ENCODE peak calls at places on chromosome 3, in nine cellular contexts. I is pancreas, S is mammary epithelial cell, F is A549, L is bronchial epithelial cell, H is MCF 10A, W is GM13976, P is thoracic aorta, X is right atrium auricular region. B is an unnamed sample.

GRCh38 chr3:46695177-46695961 is 1.9 kb upstream of the ALS2CL start:
- DNase-seq in S (no peak), F (peak), P (no peak), X (peak), H (peak), I (no peak), L (peak), W (peak), B (peak)

GRCh38 chr3:171565133-171565532 is 104.9 kb upstream of the TNIK start:
- DNase-seq in I (no peak), L (no peak), P (no peak), W (no peak), S (no peak), X (no peak), H (no peak), F (no peak), B (no peak)

GRCh38 chr3:13846716-13847570 is 32.9 kb downstream of the WNT7A start:
- DNase-seq in W (no peak), S (no peak), F (no peak), H (no peak), P (no peak), I (no peak), X (no peak), L (no peak), B (no peak)

GRCh38 chr3:117131259-117131658 is 421.7 kb downstream of the TUSC7 start:
- DNase-seq in F (no peak), P (no peak), S (no peak), H (no peak), L (no peak), I (peak), X (no peak), W (no peak), B (peak)

GRCh38 chr3:50154476-50154839 is 666 bp upstream of the SEMA3F start:
- DNase-seq in S (no peak), X (no peak), F (no peak), W (peak), I (no peak), L (no peak), H (no peak), P (no peak), B (no peak)

GRCh38 chr3:54954019-54954418 is 26.2 kb upstream of the LRTM1 start:
- DNase-seq in H (peak), P (no peak), L (peak), I (no peak), W (no peak), F (no peak), S (peak), X (no peak), B (peak)

GRCh38 chr3:56144792-56145191 is 323.5 kb downstream of the ERC2 start:
- DNase-seq in X (no peak), P (no peak), I (no peak), W (no peak), H (no peak), F (no peak), L (no peak), S (no peak), B (no peak)

GRCh38 chr3:64454179-64454578 is 228.9 kb upstream of the PRICKLE2 start:
- DNase-seq in X (no peak), I (no peak), H (peak), F (no peak), W (no peak), S (no peak), P (no peak), L (peak), B (no peak)

GRCh38 chr3:71031914-71032521 is 551.5 kb downstream of the FOXP1 start:
- DNase-seq in I (peak), F (no peak), P (no peak), S (no peak), L (no peak), H (no peak), W (no peak), X (no peak), B (no peak)

GRCh38 chr3:158920375-158920774 is 118.5 kb downstream of the MFSD1 start:
- DNase-seq in P (no peak), S (peak), X (no peak), W (no peak), F (no peak), L (peak), H (peak), I (no peak), B (no peak)

GRCh38 chr3:192812736-192813383 is 85.5 kb upstream of the FGF12 start:
- DNase-seq in W (no peak), X (no peak), I (no peak), H (peak), F (peak), S (peak), P (no peak), L (peak), B (no peak)

GRCh38 chr3:174955513-174956001 is 96.4 kb downstream of the NAALADL2 start:
- DNase-seq in P (no peak), X (no peak), W (no peak), I (no peak), S (peak), L (peak), H (peak), F (peak), B (no peak)

GRCh38 chr3:52104664-52105281 is 48.4 kb upstream of the DUSP7 start:
- DNase-seq in L (no peak), S (no peak), W (no peak), I (no peak), X (no peak), F (no peak), P (no peak), H (no peak), B (no peak)

GRCh38 chr3:12175844-12176453 is 17.2 kb upstream of the TIMP4 start:
- DNase-seq in L (peak), X (peak), I (peak), F (peak), P (no peak), H (peak), S (no peak), W (peak), B (peak)

GRCh38 chr3:167110906-167111305 is 269.2 kb downstream of the ZBBX start:
- DNase-seq in X (no peak), H (peak), I (no peak), P (no peak), F (peak), W (no peak), S (peak), L (peak), B (no peak)

GRCh38 chr3:190183121-190183520 is 62.4 kb upstream of the P3H2 start:
- DNase-seq in S (peak), L (peak), F (peak), I (no peak), W (peak), P (no peak), H (peak), X (no peak), B (no peak)

GRCh38 chr3:135966875-135967274 is 1.3 kb downstream of the PPP2R3A start:
- DNase-seq in L (no peak), P (no peak), S (no peak), I (no peak), X (no peak), H (no peak), W (no peak), F (no peak), B (no peak)

GRCh38 chr3:133830071-133830470 is 24.5 kb downstream of the SRPRB start:
- DNase-seq in F (no peak), P (no peak), L (no peak), H (no peak), I (no peak), X (no peak), W (no peak), S (no peak), B (no peak)

GRCh38 chr3:53817809-53818208 is 28.4 kb downstream of the CHDH start:
- DNase-seq in F (no peak), S (no peak), W (no peak), X (no peak), P (no peak), H (no peak), L (no peak), I (no peak), B (no peak)

GRCh38 chr3:37997791-37998370 is 7.3 kb downstream of the VILL start:
- DNase-seq in X (no peak), W (no peak), F (no peak), H (no peak), P (no peak), S (no peak), L (no peak), I (peak), B (no peak)

GRCh38 chr3:58353722-58354553 is 21.2 kb downstream of the PXK start:
- DNase-seq in S (no peak), L (no peak), F (no peak), X (peak), W (no peak), H (no peak), P (no peak), I (no peak), B (no peak)

GRCh38 chr3:36540898-36541518 is 160.7 kb downstream of the STAC start:
- DNase-seq in I (no peak), P (no peak), L (peak), S (peak), W (no peak), X (no peak), F (peak), H (peak), B (peak)

GRCh38 chr3:40677321-40677720 is 152.6 kb downstream of the ZNF621 start:
- DNase-seq in F (no peak), L (no peak), X (no peak), P (no peak), I (no peak), H (no peak), W (no peak), S (no peak), B (no peak)

GRCh38 chr3:152769523-152769922 is 65.4 kb upstream of the P2RY1 start:
- DNase-seq in L (peak), H (peak), I (no peak), P (no peak), S (no peak), X (no peak), F (no peak), W (peak), B (no peak)

GRCh38 chr3:52121459-52121795 is 32.8 kb downstream of the POC1A start:
- DNase-seq in I (no peak), L (no peak), F (no peak), P (no peak), H (no peak), W (peak), S (no peak), X (peak), B (no peak)

GRCh38 chr3:1179116-1179515 is 86.3 kb downstream of the CNTN6 start:
- DNase-seq in P (no peak), X (no peak), S (no peak), F (no peak), I (no peak), L (no peak), H (no peak), W (no peak), B (no peak)

GRCh38 chr3:153463895-153464294 is 301.9 kb downstream of the RAP2B start:
- DNase-seq in H (no peak), I (no peak), X (no peak), P (no peak), W (peak), F (no peak), S (no peak), L (no peak), B (no peak)

GRCh38 chr3:109356442-109357155 is 19.3 kb upstream of the DPPA4 start:
- DNase-seq in I (no peak), L (no peak), X (no peak), W (no peak), H (no peak), S (no peak), F (no peak), P (no peak), B (no peak)

GRCh38 chr3:42855547-42856380 is 19.9 kb downstream of the CYP8B1 start:
- DNase-seq in P (no peak), I (no peak), L (no peak), W (no peak), F (no peak), X (peak), S (no peak), H (no peak), B (no peak)

GRCh38 chr3:126895178-126896066 is 87.5 kb upstream of the PLXNA1 start:
- DNase-seq in H (peak), L (peak), P (peak), F (peak), X (peak), W (no peak), S (peak), I (no peak), B (no peak)

GRCh38 chr3:31399270-31399669 is 133.5 kb upstream of the STT3B start:
- DNase-seq in L (no peak), H (no peak), S (no peak), I (no peak), P (no peak), F (no peak), W (no peak), X (no peak), B (no peak)

GRCh38 chr3:36557708-36558100 is 177.4 kb downstream of the STAC start:
- DNase-seq in F (no peak), H (no peak), W (no peak), X (no peak), L (no peak), P (no peak), I (no peak), S (no peak), B (no peak)

GRCh38 chr3:53166781-53167291 is 5.8 kb downstream of the PRKCD start:
- DNase-seq in P (no peak), L (no peak), F (no peak), S (peak), H (no peak), I (no peak), W (no peak), X (peak), B (no peak)

GRCh38 chr3:13884851-13885703 is 5.2 kb upstream of the WNT7A start:
- DNase-seq in I (no peak), P (no peak), F (no peak), H (peak), X (peak), S (peak), L (peak), W (peak), B (peak)

GRCh38 chr3:3847994-3848970 is 49.1 kb downstream of the LRRN1 start:
- DNase-seq in X (no peak), S (no peak), W (no peak), P (no peak), H (no peak), L (no peak), F (no peak), I (no peak), B (peak)

GRCh38 chr3:176931991-176932390 is 265.3 kb downstream of the TBL1XR1 start:
- DNase-seq in I (no peak), L (no peak), F (no peak), P (no peak), W (no peak), X (no peak), H (no peak), S (no peak), B (no peak)

GRCh38 chr3:161295325-161295724 is 74.2 kb downstream of the NMD3 start:
- DNase-seq in P (no peak), I (no peak), S (peak), L (no peak), X (no peak), W (no peak), F (no peak), H (no peak), B (no peak)

GRCh38 chr3:45079715-45080114 is 53.6 kb downstream of the CLEC3B start:
- DNase-seq in X (no peak), L (no peak), S (no peak), P (no peak), F (no peak), H (no peak), I (no peak), W (no peak), B (no peak)

GRCh38 chr3:14598143-14598569 is 53.4 kb upstream of the CCDC174 start:
- DNase-seq in S (peak), I (no peak), W (peak), X (no peak), L (peak), P (no peak), F (peak), H (peak), B (no peak)

GRCh38 chr3:31066999-31067398 is 172.5 kb upstream of the GADL1 start:
- DNase-seq in P (no peak), I (no peak), L (peak), S (peak), W (no peak), H (peak), F (no peak), X (peak), B (no peak)

GRCh38 chr3:9916734-9917680 is at the start of gene IL17RC:
- DNase-seq in W (no peak), P (peak), F (peak), I (peak), X (peak), S (peak), L (peak), H (peak), B (peak)

GRCh38 chr3:9914559-9915251 is 2.2 kb upstream of the IL17RC start:
- DNase-seq in H (no peak), X (no peak), F (no peak), L (no peak), S (no peak), W (no peak), I (no peak), P (no peak), B (no peak)

GRCh38 chr3:9916346-9916733 is 558 bp upstream of the IL17RC start:
- DNase-seq in X (no peak), H (no peak), I (no peak), S (no peak), P (no peak), L (peak), F (no peak), W (no peak), B (no peak)

GRCh38 chr3:9914011-9914410 is 2.9 kb upstream of the IL17RC start:
- DNase-seq in I (no peak), S (no peak), X (no peak), P (no peak), H (no peak), F (no peak), W (no peak), L (no peak), B (no peak)

GRCh38 chr3:9915252-9916141 is 1.4 kb upstream of the IL17RC start:
- DNase-seq in S (no peak), P (no peak), I (peak), W (peak), L (peak), F (no peak), X (peak), H (no peak), B (peak)
- TF ChIP-seq CTCF in S (no peak), P (peak), I (no peak), W (peak), L (peak), F (no peak), X (no peak), H (no peak), B (peak)

GRCh38 chr3:196489747-196490146 is 13.8 kb downstream of the RNF168 start:
- DNase-seq in L (no peak), P (no peak), S (no peak), X (no peak), F (no peak), I (no peak), W (no peak), H (no peak), B (no peak)

GRCh38 chr3:196492080-196492479 is 11.5 kb downstream of the RNF168 start:
- DNase-seq in I (no peak), S (no peak), P (no peak), W (no peak), X (no peak), L (no peak), H (no peak), F (no peak), B (no peak)

DNA sequence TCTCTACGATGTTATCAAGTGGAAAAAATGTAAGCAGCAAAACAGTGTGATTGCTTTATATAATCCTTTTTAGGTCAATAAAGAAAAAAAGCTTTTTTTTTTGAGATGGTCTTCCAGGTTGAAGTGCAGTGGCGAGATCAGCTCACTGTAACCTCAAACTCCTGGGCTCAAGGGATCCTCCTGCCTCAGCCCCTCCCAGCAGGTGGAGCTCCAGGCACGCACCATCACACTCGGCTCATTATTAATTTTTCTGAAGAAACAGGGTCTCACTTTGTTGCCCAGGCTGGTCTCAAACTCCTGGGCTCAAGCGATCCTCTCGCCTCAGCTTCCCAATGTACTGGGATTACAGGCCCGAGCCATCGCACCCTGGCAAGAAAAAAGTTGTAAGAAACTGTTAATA is 17.3 kb downstream of the RNF168 start:
- DNase-seq in W (no peak), S (no peak), F (no peak), H (peak), I (no peak), P (no peak), L (peak), X (no peak), B (no peak)
- TF ChIP-seq CTCF in W (peak), S (peak), F (peak), H (peak), I (no peak), P (no peak), L (peak), X (peak), B (no peak)

GRCh38 chr3:16871915-16872842 is 12.6 kb upstream of the PLCL2 start:
- DNase-seq in S (no peak), L (peak), H (peak), P (no peak), X (no peak), W (no peak), F (no peak), I (no peak), B (no peak)
- TF ChIP-seq CTCF in S (no peak), L (no peak), H (no peak), P (no peak), X (no peak), W (no peak), F (no peak), I (no peak), B (no peak)

GRCh38 chr3:62559831-62560445 is 186.6 kb upstream of the FEZF2 start:
- DNase-seq in L (peak), P (no peak), H (peak), I (no peak), S (no peak), X (no peak), F (peak), W (no peak), B (no peak)
- TF ChIP-seq CTCF in L (peak), P (peak), H (peak), I (no peak), S (peak), X (no peak), F (peak), W (peak), B (no peak)

GRCh38 chr3:107842940-107843339 is 247.9 kb downstream of the CD47 start:
- DNase-seq in L (no peak), X (no peak), I (no peak), W (no peak), P (no peak), F (no peak), H (no peak), S (no peak), B (no peak)

GRCh38 chr3:107845355-107846281 is 245.2 kb downstream of the CD47 start:
- DNase-seq in F (no peak), H (no peak), X (no peak), S (peak), L (peak), P (no peak), I (no peak), W (no peak), B (no peak)

GRCh38 chr3:107847791-107848190 is 243.0 kb downstream of the CD47 start:
- DNase-seq in L (no peak), I (no peak), S (no peak), H (no peak), W (no peak), P (no peak), X (no peak), F (no peak), B (no peak)

GRCh38 chr3:107848516-107848915 is 242.3 kb downstream of the CD47 start:
- DNase-seq in H (no peak), W (no peak), F (no peak), X (no peak), S (no peak), P (no peak), L (no peak), I (no peak), B (no peak)

DNA sequence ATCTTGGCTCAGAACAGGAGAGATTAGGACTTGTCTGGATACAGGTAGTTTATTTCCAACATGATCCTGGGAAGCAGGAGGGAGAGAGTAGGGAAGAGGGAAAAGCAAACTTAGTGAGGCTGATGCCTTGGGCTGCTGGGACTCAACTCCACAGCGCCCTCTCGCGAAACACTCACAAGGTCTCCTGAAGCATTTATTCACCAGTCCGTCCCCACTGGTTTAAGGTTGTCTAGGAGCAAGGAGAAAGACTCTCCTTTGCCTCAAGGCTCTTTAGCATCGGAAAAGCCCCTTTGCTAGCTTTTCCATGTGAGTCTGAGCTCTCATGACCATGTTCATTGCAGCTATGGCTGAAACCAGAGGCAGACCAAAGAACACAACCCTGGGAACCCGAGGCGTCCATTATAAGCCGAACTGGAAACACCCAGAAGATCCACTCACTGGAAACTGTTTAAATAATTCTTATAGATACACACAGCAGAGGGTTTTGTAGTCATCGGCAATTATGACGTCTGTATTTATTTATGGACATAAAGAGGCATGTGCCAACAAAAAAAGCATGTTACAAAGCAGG is 244.5 kb downstream of the CD47 start:
- DNase-seq in L (peak), F (peak), W (peak), S (peak), H (peak), I (no peak), X (peak), P (peak), B (no peak)
- TF ChIP-seq CTCF in L (peak), F (peak), W (peak), S (peak), H (peak), I (peak), X (peak), P (peak), B (peak)

B was measured in mucosa of descending colon.